ENCODE peak calls at places on chromosomes 1 and 21, in eight cellular contexts. R is CD8-positive, alpha-beta T cell; Q is effector memory CD4-positive, alpha-beta T cell; W is OCI-LY7; L is germinal center; K is AG09309; P is effector CD4-positive, alpha-beta T cell; U is left ventricle myocardium superior. B is an unnamed sample.

GRCh38 chr1:64542118-64542517 is 72.2 kb downstream of the CACHD1 start:
- DNase-seq in P (no peak), U (no peak), Q (no peak), K (no peak), R (no peak), L (no peak), W (no peak), B (no peak)

GRCh38 chr1:30755334-30755733 is 2.2 kb downstream of the LAPTM5 start:
- DNase-seq in Q (no peak), U (no peak), K (no peak), L (no peak), P (no peak), W (no peak), R (no peak), B (no peak)

GRCh38 chr1:190949932-190950331 is 472.3 kb upstream of the BRINP3 start:
- DNase-seq in P (no peak), U (no peak), L (no peak), R (no peak), W (no peak), K (no peak), Q (no peak), B (no peak)

GRCh38 chr1:178161516-178161915 is 67.6 kb downstream of the RASAL2 start:
- DNase-seq in Q (no peak), P (no peak), W (no peak), L (no peak), R (no peak), K (no peak), U (no peak), B (no peak)

GRCh38 chr1:46166521-46167462 is 8.1 kb upstream of the TSPAN1 start:
- DNase-seq in U (peak; percentile 66), K (no peak), W (peak; percentile 75), R (peak; percentile 38), P (peak; percentile 14), Q (no peak), L (peak; percentile 48), B (peak; percentile 71)

GRCh38 chr1:186535388-186536133 is 74.6 kb upstream of the PDC start:
- DNase-seq in U (no peak), Q (no peak), W (no peak), L (no peak), R (no peak), P (no peak), K (peak; percentile 90), B (no peak)

GRCh38 chr1:42518894-42519293 is 55.8 kb downstream of the CCDC30 start:
- DNase-seq in P (no peak), U (no peak), L (no peak), W (no peak), K (no peak), Q (no peak), R (no peak), B (no peak)

GRCh38 chr1:44826375-44827196 is 16.5 kb downstream of the PTCH2 start:
- DNase-seq in Q (no peak), U (peak; percentile 80), K (no peak), L (no peak), W (no peak), P (no peak), R (no peak), B (no peak)

GRCh38 chr1:88029142-88029541 is 654.9 kb upstream of the PKN2 start:
- DNase-seq in K (no peak), W (no peak), R (no peak), P (no peak), L (no peak), Q (no peak), U (no peak), B (no peak)

GRCh38 chr1:26949926-26950319 is 10.3 kb downstream of the KDF1 start:
- DNase-seq in L (no peak), U (no peak), W (no peak), Q (no peak), R (no peak), P (no peak), K (no peak), B (no peak)

GRCh38 chr1:5927506-5928370 is 64.5 kb downstream of the NPHP4 start:
- DNase-seq in L (no peak), U (no peak), Q (no peak), P (no peak), W (no peak), R (no peak), K (no peak), B (no peak)

GRCh38 chr1:98110674-98111073 is 189.8 kb upstream of the DPYD start:
- DNase-seq in L (no peak), P (no peak), U (no peak), R (no peak), K (no peak), W (no peak), Q (no peak), B (no peak)

GRCh38 chr21:30839304-30839703 is 9.7 kb upstream of the KRTAP7-1 start:
- DNase-seq in P (no peak), U (no peak), W (peak; percentile 7), K (no peak), R (no peak), Q (no peak), L (peak; percentile 2), B (peak; percentile 65)

GRCh38 chr1:162327144-162327790 is 49.4 kb downstream of the SPATA46 start:
- DNase-seq in K (no peak), L (no peak), Q (no peak), W (no peak), P (no peak), R (no peak), U (no peak), B (no peak)

B was measured in Karpas-422.